ENCODE peak calls at places on chromosomes 5 and 9, in five cellular contexts. V is ACHN, E is T-helper 9 cell, K is HTR-8/SVneo, A is non-pigmented ciliary epithelial cell. H is an unnamed sample.

GRCh38 chr5:67493676-67494075 is 297.1 kb upstream of the CD180 start:
- DNase-seq in E (no peak), V (peak; percentile 1), K (no peak), A (no peak), H (no peak)

GRCh38 chr5:39476466-39477215 is 51.9 kb upstream of the DAB2 start:
- DNase-seq in V (no peak), A (no peak), K (no peak), E (no peak), H (no peak)

GRCh38 chr9:27865031-27865438 is 291.8 kb upstream of the C9orf72 start:
- DNase-seq in V (peak; percentile 94), E (no peak), A (peak; percentile 24), K (no peak), H (peak; percentile 94)

GRCh38 chr5:143205386-143205785 is 198.1 kb downstream of the NR3C1 start:
- DNase-seq in E (no peak), K (peak; percentile 65), A (peak; percentile 91), V (peak; percentile 41), H (peak; percentile 82)

GRCh38 chr5:74149395-74149794 is 491.1 kb downstream of the ENC1 start:
- DNase-seq in V (no peak), K (no peak), E (no peak), A (no peak), H (no peak)

GRCh38 chr9:127423591-127423933 is 620 bp upstream of the ZNF79 start:
- DNase-seq in A (no peak), K (no peak), E (no peak), V (no peak), H (no peak)

GRCh38 chr5:137516251-137516797 is 17.2 kb upstream of the SPOCK1 start:
- DNase-seq in E (no peak), A (no peak), V (no peak), K (no peak), H (no peak)

GRCh38 chr5:176743136-176743827 is 67.1 kb upstream of the UNC5A start:
- DNase-seq in K (no peak), E (no peak), V (no peak), A (no peak), H (no peak)

GRCh38 chr5:54722846-54723433 is 205.4 kb downstream of the SNX18 start:
- DNase-seq in E (no peak), V (no peak), K (no peak), A (no peak), H (no peak)

GRCh38 chr9:4904322-4905134 is 80.5 kb upstream of the JAK2 start:
- DNase-seq in A (no peak), E (no peak), V (no peak), K (no peak), H (no peak)

GRCh38 chr9:99818439-99818992 is 3.2 kb upstream of the NR4A3 start:
- DNase-seq in V (no peak), E (no peak), A (no peak), K (no peak), H (no peak)

H was measured in retinal pigment epithelial cell.